ENCODE peak calls at places on chromosomes 13 and 19, in five cellular contexts. One of them, this sample, is unnamed.

GRCh38 chr13:42883771-42884170 is 102.4 kb downstream of the FAM216B start:
- DNase-seq in body of pancreas: peak
- DNase-seq in PC-9: peak
- DNase-seq in AG09309: no peak
- DNase-seq in endodermal cell: peak
- DNase-seq in this sample: peak

GRCh38 chr13:101654916-101655315 is 202.4 kb downstream of the ITGBL1 start:
- DNase-seq in body of pancreas: no peak
- DNase-seq in PC-9: no peak
- DNase-seq in AG09309: no peak
- DNase-seq in endodermal cell: no peak
- DNase-seq in this sample: no peak

GRCh38 chr13:34030782-34031181 is 212.8 kb downstream of the RFC3 start:
- DNase-seq in body of pancreas: no peak
- DNase-seq in PC-9: no peak
- DNase-seq in AG09309: no peak
- DNase-seq in endodermal cell: no peak
- DNase-seq in this sample: no peak

GRCh38 chr13:35891973-35892441 is 239.2 kb downstream of the DCLK1 start:
- DNase-seq in body of pancreas: no peak
- DNase-seq in PC-9: peak
- DNase-seq in AG09309: no peak
- DNase-seq in endodermal cell: no peak
- DNase-seq in this sample: no peak

GRCh38 chr19:5595745-5596144 is 26.8 kb downstream of the SAFB2 start:
- DNase-seq in body of pancreas: no peak
- DNase-seq in PC-9: no peak
- DNase-seq in AG09309: no peak
- DNase-seq in endodermal cell: no peak
- DNase-seq in this sample: no peak

GRCh38 chr19:15583346-15583745 is 31.7 kb upstream of the CYP4F8 start:
- DNase-seq in body of pancreas: no peak
- DNase-seq in PC-9: no peak
- DNase-seq in AG09309: no peak
- DNase-seq in endodermal cell: no peak
- DNase-seq in this sample: no peak

GRCh38 chr13:88086577-88086976 is 415.4 kb downstream of the SLITRK5 start:
- DNase-seq in body of pancreas: no peak
- DNase-seq in PC-9: no peak
- DNase-seq in AG09309: no peak
- DNase-seq in endodermal cell: no peak
- DNase-seq in this sample: no peak

GRCh38 chr19:5889288-5889971 is 14.2 kb downstream of the NDUFA11 start:
- DNase-seq in body of pancreas: no peak
- DNase-seq in PC-9: no peak
- DNase-seq in AG09309: no peak
- DNase-seq in endodermal cell: no peak
- DNase-seq in this sample: no peak

GRCh38 chr13:112891477-112892401 is 77.3 kb upstream of the MCF2L start:
- DNase-seq in body of pancreas: peak
- DNase-seq in PC-9: peak
- DNase-seq in AG09309: no peak
- DNase-seq in endodermal cell: peak
- DNase-seq in this sample: no peak

GRCh38 chr19:13887039-13887438 is 10.1 kb downstream of the NANOS3 start:
- DNase-seq in body of pancreas: peak
- DNase-seq in PC-9: no peak
- DNase-seq in AG09309: no peak
- DNase-seq in endodermal cell: no peak
- DNase-seq in this sample: no peak

GRCh38 chr19:30861896-30862295 is 487.3 kb downstream of the TSHZ3 start:
- DNase-seq in body of pancreas: no peak
- DNase-seq in PC-9: no peak
- DNase-seq in AG09309: no peak
- DNase-seq in endodermal cell: peak
- DNase-seq in this sample: no peak

GRCh38 chr13:39311619-39312018 is 273.4 kb downstream of the NHLRC3 start:
- DNase-seq in body of pancreas: no peak
- DNase-seq in PC-9: peak
- DNase-seq in AG09309: no peak
- DNase-seq in endodermal cell: no peak
- DNase-seq in this sample: no peak

GRCh38 chr13:41407380-41407779 is 50.0 kb upstream of the RGCC start:
- DNase-seq in body of pancreas: no peak
- DNase-seq in PC-9: no peak
- DNase-seq in AG09309: no peak
- DNase-seq in endodermal cell: no peak
- DNase-seq in this sample: no peak

GRCh38 chr13:80454245-80454644 is 113.3 kb upstream of the SPRY2 start:
- DNase-seq in body of pancreas: no peak
- DNase-seq in PC-9: no peak
- DNase-seq in AG09309: no peak
- DNase-seq in endodermal cell: no peak
- DNase-seq in this sample: peak

GRCh38 chr19:2974342-2974932 is 2.9 kb upstream of the TLE6 start:
- DNase-seq in body of pancreas: no peak
- DNase-seq in PC-9: no peak
- DNase-seq in AG09309: no peak
- DNase-seq in endodermal cell: no peak
- DNase-seq in this sample: no peak

GRCh38 chr19:17951151-17952040 is 15.5 kb upstream of the KCNN1 start:
- DNase-seq in body of pancreas: no peak
- DNase-seq in PC-9: no peak
- DNase-seq in AG09309: no peak
- DNase-seq in endodermal cell: peak
- DNase-seq in this sample: peak

GRCh38 chr19:16051254-16052025 is 24.9 kb upstream of the TPM4 start:
- DNase-seq in body of pancreas: no peak
- DNase-seq in PC-9: no peak
- DNase-seq in AG09309: no peak
- DNase-seq in endodermal cell: peak
- DNase-seq in this sample: peak

GRCh38 chr13:44734204-44734707 is 158.1 kb upstream of the TSC22D1 start:
- DNase-seq in body of pancreas: peak
- DNase-seq in PC-9: peak
- DNase-seq in AG09309: no peak
- DNase-seq in endodermal cell: no peak
- DNase-seq in this sample: no peak

GRCh38 chr13:34358811-34359513 is 541.0 kb downstream of the RFC3 start:
- DNase-seq in body of pancreas: no peak
- DNase-seq in PC-9: peak
- DNase-seq in AG09309: peak
- DNase-seq in endodermal cell: no peak
- DNase-seq in this sample: no peak

GRCh38 chr13:49097374-49097773 is 121.7 kb downstream of the FNDC3A start:
- DNase-seq in body of pancreas: no peak
- DNase-seq in PC-9: no peak
- DNase-seq in AG09309: peak
- DNase-seq in endodermal cell: no peak
- DNase-seq in this sample: no peak

GRCh38 chr13:27476943-27477681 is 26.7 kb upstream of the MTIF3 start:
- DNase-seq in body of pancreas: peak
- DNase-seq in PC-9: peak
- DNase-seq in AG09309: no peak
- DNase-seq in endodermal cell: no peak
- DNase-seq in this sample: peak

GRCh38 chr19:34345934-34346333 is 19.1 kb upstream of the GPI start:
- DNase-seq in body of pancreas: peak
- DNase-seq in PC-9: peak
- DNase-seq in AG09309: no peak
- DNase-seq in endodermal cell: peak
- DNase-seq in this sample: peak

GRCh38 chr19:55605637-55606470 is at the start of gene ZNF865:
- DNase-seq in body of pancreas: peak
- DNase-seq in PC-9: peak
- DNase-seq in AG09309: no peak
- DNase-seq in endodermal cell: peak
- DNase-seq in this sample: peak

GRCh38 chr13:113176292-113176691 is 17.8 kb downstream of the PROZ start:
- DNase-seq in body of pancreas: no peak
- DNase-seq in PC-9: no peak
- DNase-seq in AG09309: no peak
- DNase-seq in endodermal cell: no peak
- DNase-seq in this sample: peak

GRCh38 chr13:82298110-82298509 is 1584.2 kb downstream of the SLITRK1 start:
- DNase-seq in body of pancreas: no peak
- DNase-seq in PC-9: no peak
- DNase-seq in AG09309: no peak
- DNase-seq in endodermal cell: no peak
- DNase-seq in this sample: no peak

GRCh38 chr13:71460179-71460578 is 406.8 kb downstream of the DACH1 start:
- DNase-seq in body of pancreas: no peak
- DNase-seq in PC-9: no peak
- DNase-seq in AG09309: no peak
- DNase-seq in endodermal cell: no peak
- DNase-seq in this sample: peak

GRCh38 chr13:32266130-32266529 is 49.0 kb downstream of the ZAR1L start:
- DNase-seq in body of pancreas: no peak
- DNase-seq in PC-9: no peak
- DNase-seq in AG09309: no peak
- DNase-seq in endodermal cell: no peak
- DNase-seq in this sample: no peak

GRCh38 chr19:40223135-40223822 is 3.2 kb downstream of the CCNP start:
- DNase-seq in body of pancreas: no peak
- DNase-seq in PC-9: no peak
- DNase-seq in AG09309: no peak
- DNase-seq in endodermal cell: peak
- DNase-seq in this sample: no peak

GRCh38 chr13:36712785-36713184 is 39.0 kb downstream of the SERTM1 start:
- DNase-seq in body of pancreas: no peak
- DNase-seq in PC-9: no peak
- DNase-seq in AG09309: peak
- DNase-seq in endodermal cell: no peak
- DNase-seq in this sample: no peak

GRCh38 chr19:37938379-37938778 is 31.4 kb downstream of the SIPA1L3 start:
- DNase-seq in body of pancreas: no peak
- DNase-seq in PC-9: no peak
- DNase-seq in AG09309: no peak
- DNase-seq in endodermal cell: no peak
- DNase-seq in this sample: no peak

GRCh38 chr13:89457977-89458376 is 1786.8 kb downstream of the SLITRK5 start:
- DNase-seq in body of pancreas: no peak
- DNase-seq in PC-9: peak
- DNase-seq in AG09309: no peak
- DNase-seq in endodermal cell: no peak
- DNase-seq in this sample: no peak

GRCh38 chr13:96958286-96958891 is 35.9 kb downstream of the OXGR1 start:
- DNase-seq in body of pancreas: peak
- DNase-seq in PC-9: no peak
- DNase-seq in AG09309: no peak
- DNase-seq in endodermal cell: no peak
- DNase-seq in this sample: peak

GRCh38 chr19:5618591-5618990 is 4.0 kb downstream of the SAFB2 start:
- DNase-seq in body of pancreas: no peak
- DNase-seq in PC-9: no peak
- DNase-seq in AG09309: no peak
- DNase-seq in endodermal cell: no peak
- DNase-seq in this sample: no peak

GRCh38 chr13:78121459-78122348 is 203.1 kb upstream of the EDNRB start:
- DNase-seq in body of pancreas: peak
- DNase-seq in PC-9: no peak
- DNase-seq in AG09309: peak
- DNase-seq in endodermal cell: peak
- DNase-seq in this sample: peak

GRCh38 chr19:11136400-11137101 is 19.0 kb downstream of the SPC24 start:
- DNase-seq in body of pancreas: no peak
- DNase-seq in PC-9: no peak
- DNase-seq in AG09309: no peak
- DNase-seq in endodermal cell: no peak
- DNase-seq in this sample: no peak
- H3K4me3 ChIP-seq in body of pancreas: no peak
- H3K4me3 ChIP-seq in PC-9: no peak
- H3K4me3 ChIP-seq in AG09309: no peak
- H3K4me3 ChIP-seq in endodermal cell: no peak
- H3K4me3 ChIP-seq in this sample: no peak

GRCh38 chr13:98032168-98032567 is 78.7 kb downstream of the IPO5 start:
- DNase-seq in body of pancreas: no peak
- DNase-seq in PC-9: no peak
- DNase-seq in AG09309: no peak
- DNase-seq in endodermal cell: no peak
- DNase-seq in this sample: no peak

GRCh38 chr13:98039261-98039660 is 85.8 kb downstream of the IPO5 start:
- DNase-seq in body of pancreas: no peak
- DNase-seq in PC-9: no peak
- DNase-seq in AG09309: no peak
- DNase-seq in endodermal cell: no peak
- DNase-seq in this sample: no peak

GRCh38 chr13:98035373-98035772 is 81.9 kb downstream of the IPO5 start:
- DNase-seq in body of pancreas: no peak
- DNase-seq in PC-9: no peak
- DNase-seq in AG09309: no peak
- DNase-seq in endodermal cell: no peak
- DNase-seq in this sample: no peak

GRCh38 chr13:98033277-98034247 is 80.1 kb downstream of the IPO5 start:
- DNase-seq in body of pancreas: peak
- DNase-seq in PC-9: peak
- DNase-seq in AG09309: peak
- DNase-seq in endodermal cell: peak
- DNase-seq in this sample: peak
- TF ChIP-seq CTCF in body of pancreas: peak
- TF ChIP-seq CTCF in PC-9: peak
- TF ChIP-seq CTCF in AG09309: peak
- TF ChIP-seq CTCF in endodermal cell: peak
- TF ChIP-seq CTCF in this sample: peak

DNA sequence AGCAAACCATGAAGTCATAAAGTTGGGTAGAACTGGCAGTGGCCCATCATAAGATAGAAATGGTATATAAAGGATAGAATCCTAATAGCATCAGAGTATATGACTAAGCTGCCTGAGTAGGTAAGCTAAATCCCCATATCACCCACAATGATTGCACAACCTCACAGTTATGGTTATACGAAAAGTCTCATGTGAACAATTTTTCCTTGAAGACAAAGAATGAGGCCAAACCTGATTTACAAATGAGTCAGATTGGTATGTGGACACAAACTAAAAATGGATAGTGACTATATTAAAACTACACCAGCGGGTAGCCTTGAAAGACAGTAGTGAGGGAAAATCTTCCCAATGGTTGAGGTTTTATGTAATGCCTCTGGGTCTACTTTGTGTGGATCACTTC is 40.9 kb upstream of the UFM1 start:
- DNase-seq in body of pancreas: no peak
- DNase-seq in PC-9: peak
- DNase-seq in AG09309: peak
- DNase-seq in endodermal cell: no peak
- DNase-seq in this sample: no peak
- H3K4me3 ChIP-seq in body of pancreas: no peak
- H3K4me3 ChIP-seq in PC-9: no peak
- H3K4me3 ChIP-seq in AG09309: no peak
- H3K4me3 ChIP-seq in endodermal cell: no peak
- H3K4me3 ChIP-seq in this sample: no peak

DNA sequence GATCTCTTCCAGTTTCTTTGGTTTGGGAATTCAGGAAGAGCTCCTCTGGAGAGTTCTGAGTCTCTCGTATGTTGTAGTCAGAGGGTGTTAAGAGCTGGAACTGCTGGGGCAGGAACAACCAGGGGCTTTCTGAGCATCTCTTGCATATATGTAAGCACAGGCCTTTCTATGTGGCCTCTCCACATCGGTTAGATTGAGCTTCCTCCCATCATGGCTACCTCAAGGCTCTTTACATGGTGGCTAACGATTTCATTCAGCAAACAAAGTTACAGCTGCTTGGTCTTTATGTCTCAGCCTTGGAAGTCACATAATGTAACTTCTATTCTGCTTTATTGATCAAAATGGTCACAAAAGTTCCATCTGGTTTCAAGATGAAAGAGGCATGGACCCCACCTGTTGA is 20.5 kb upstream of the PLAUR start:
- DNase-seq in body of pancreas: no peak
- DNase-seq in PC-9: no peak
- DNase-seq in AG09309: no peak
- DNase-seq in endodermal cell: no peak
- DNase-seq in this sample: no peak
- TF ChIP-seq CTCF in body of pancreas: no peak
- TF ChIP-seq CTCF in PC-9: no peak
- TF ChIP-seq CTCF in AG09309: no peak
- TF ChIP-seq CTCF in endodermal cell: no peak
- TF ChIP-seq CTCF in this sample: no peak

This sample was measured in GM12865.